ENCODE peak calls at places on chromosome 19, in eight cellular contexts. N, I, M, A, J, O, Z and X are unnamed samples.

GRCh38 chr19:3098515-3099346 is 4.6 kb downstream of the GNA11 start:
- DNase-seq in A (no peak), J (no peak), N (peak; percentile 74), M (peak; percentile 26), I (peak; percentile 87), O (peak; percentile 90), Z (peak; percentile 61), X (no peak)

GRCh38 chr19:48670699-48671455 is 1.9 kb downstream of the NTN5 start:
- DNase-seq in I (no peak), M (no peak), Z (no peak), J (no peak), N (no peak), A (no peak), O (no peak), X (no peak)

GRCh38 chr19:46571495-46571894 is 29.6 kb upstream of the CALM3 start:
- DNase-seq in O (no peak), Z (no peak), N (no peak), I (no peak), J (no peak), A (no peak), M (peak; percentile 15), X (no peak)

GRCh38 chr19:31436121-31436776 is 87.0 kb upstream of the TSHZ3 start:
- DNase-seq in J (peak; percentile 80), N (no peak), O (no peak), Z (no peak), A (no peak), I (no peak), M (peak; percentile 48), X (no peak)

GRCh38 chr19:50713556-50714236 is 5.9 kb downstream of the SHANK1 start:
- DNase-seq in M (no peak), A (no peak), N (no peak), J (no peak), Z (no peak), I (peak; percentile 42), O (no peak), X (no peak)

GRCh38 chr19:40596608-40597328 is 4.4 kb upstream of the LTBP4 start:
- DNase-seq in A (no peak), Z (peak; percentile 54), I (peak; percentile 75), M (peak; percentile 62), O (peak; percentile 77), J (peak; percentile 60), N (peak; percentile 77), X (no peak)

GRCh38 chr19:35718345-35719041 is 690 bp downstream of the KMT2B start:
- DNase-seq in O (no peak), I (peak; percentile 70), A (no peak), J (peak; percentile 15), N (peak; percentile 72), Z (peak; percentile 42), M (peak; percentile 24), X (no peak)

GRCh38 chr19:35555301-35556005 is 8.0 kb downstream of the ATP4A start:
- DNase-seq in J (peak; percentile 22), I (no peak), O (no peak), Z (no peak), N (no peak), A (no peak), M (peak; percentile 44), X (no peak)

GRCh38 chr19:3364501-3364858 is 1.9 kb upstream of the NFIC start:
- DNase-seq in A (no peak), Z (no peak), J (no peak), N (no peak), M (no peak), I (no peak), O (no peak), X (no peak)

GRCh38 chr19:14495678-14496028 is 274 bp downstream of the GIPC1 start:
- DNase-seq in Z (peak; percentile 59), O (no peak), I (no peak), J (no peak), A (no peak), M (no peak), N (no peak), X (no peak)

GRCh38 chr19:14497347-14497921 is 1.5 kb upstream of the GIPC1 start:
- DNase-seq in O (no peak), M (peak; percentile 33), I (no peak), J (no peak), A (no peak), Z (peak; percentile 83), N (no peak), X (peak; percentile 28)

GRCh38 chr19:14494910-14495677 is 833 bp downstream of the GIPC1 start:
- DNase-seq in M (no peak), Z (peak; percentile 70), A (no peak), O (no peak), J (no peak), I (no peak), N (no peak), X (no peak)

GRCh38 chr19:14496029-14496848 is at the start of gene GIPC1:
- DNase-seq in Z (peak; percentile 97), N (peak; percentile 97), O (peak; percentile 99), A (peak; percentile 96), J (peak; percentile 100), I (peak; percentile 98), M (peak; percentile 100), X (peak; percentile 97)

DNA sequence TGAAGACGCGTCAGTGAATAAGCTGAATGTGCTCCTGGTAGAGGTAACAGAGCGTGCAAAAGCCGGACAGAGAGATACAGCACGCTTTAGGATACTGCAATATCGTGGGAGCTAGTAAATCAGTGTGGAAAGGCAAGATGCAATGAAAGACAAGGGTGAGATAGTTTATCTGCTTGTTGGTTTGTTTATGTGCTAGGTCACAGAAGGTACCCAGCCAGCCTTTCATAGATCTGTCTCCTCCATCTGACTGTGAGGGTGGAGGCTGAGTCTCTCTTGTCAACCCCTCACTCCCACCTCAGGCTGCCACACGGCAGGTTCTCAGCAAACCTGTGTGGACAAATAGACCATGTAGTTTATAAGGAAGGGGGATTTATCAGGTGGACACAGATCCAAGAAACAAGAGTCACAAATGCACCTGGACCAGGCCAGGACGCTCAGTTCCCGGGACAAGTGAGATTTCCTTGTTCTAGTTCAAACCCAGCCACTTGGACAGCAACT is 971 bp upstream of the GIPC1 start:
- DNase-seq in Z (no peak), O (no peak), M (no peak), A (no peak), N (no peak), J (no peak), I (no peak), X (no peak)
- H3K27ac ChIP-seq in Z (peak overlapping the region; percentile 95), O (peak overlapping the region; percentile 72), M (peak overlapping the region; percentile 27), A (peak overlapping the region; percentile 81), N (peak overlapping the region; percentile 83), J (peak overlapping the region; percentile 56), I (peak overlapping the region; percentile 37), X (peak overlapping the region; percentile 98)

GRCh38 chr19:58395979-58396627 is 647 bp downstream of the RNF225 start:
- DNase-seq in O (no peak), Z (no peak), J (no peak), I (no peak), A (no peak), N (no peak), M (peak; percentile 35), X (no peak)
- H3K27ac ChIP-seq in O (no peak overlapping the region), Z (no peak overlapping the region), J (no peak overlapping the region), I (no peak overlapping the region), A (peak overlapping the region; percentile 69), N (no peak overlapping the region), M (no peak overlapping the region), X (no peak overlapping the region)

GRCh38 chr19:44749318-44749717 is 810 bp downstream of the BCL3 start:
- DNase-seq in N (no peak), J (no peak), Z (no peak), O (no peak), M (no peak), A (no peak), I (no peak), X (no peak)
- H3K27ac ChIP-seq in N (peak overlapping the region; percentile 92), J (peak overlapping the region; percentile 79), Z (peak overlapping the region; percentile 99), O (peak overlapping the region; percentile 82), M (no peak overlapping the region), A (peak overlapping the region; percentile 96), I (peak overlapping the region; percentile 94), X (peak overlapping the region; percentile 55)

GRCh38 chr19:2072757-2073551 is 21.9 kb upstream of the MKNK2 start:
- DNase-seq in I (no peak), N (no peak), A (no peak), M (no peak), Z (no peak), J (no peak), O (no peak), X (no peak)
- H3K27ac ChIP-seq in I (no peak overlapping the region), N (no peak overlapping the region), A (no peak overlapping the region), M (no peak overlapping the region), Z (no peak overlapping the region), J (no peak overlapping the region), O (no peak overlapping the region), X (no peak overlapping the region)